ENCODE peak calls at places on chromosomes 2 and 18, in four cellular contexts. One of them, this sample, is unnamed.

GRCh38 chr18:57691363-57691762 is 69.7 kb upstream of the NARS1 start:
- DNase-seq in mammary epithelial cell: no peak
- DNase-seq in AG09319: no peak
- DNase-seq in CD8-positive, alpha-beta T cell: no peak
- DNase-seq in this sample: no peak

GRCh38 chr2:95099910-95100309 is 21.7 kb downstream of the MRPS5 start:
- DNase-seq in mammary epithelial cell: peak; percentile 60
- DNase-seq in AG09319: no peak
- DNase-seq in CD8-positive, alpha-beta T cell: no peak
- DNase-seq in this sample: no peak

GRCh38 chr18:995641-996040 is 91.0 kb downstream of the ADCYAP1 start:
- DNase-seq in mammary epithelial cell: peak; percentile 38
- DNase-seq in AG09319: no peak
- DNase-seq in CD8-positive, alpha-beta T cell: no peak
- DNase-seq in this sample: no peak

GRCh38 chr2:220478305-220479058 is 851.1 kb downstream of the SLC4A3 start:
- DNase-seq in mammary epithelial cell: no peak
- DNase-seq in AG09319: no peak
- DNase-seq in CD8-positive, alpha-beta T cell: no peak
- DNase-seq in this sample: no peak

GRCh38 chr2:218317232-218317630 is 24.9 kb upstream of the TMBIM1 start:
- DNase-seq in mammary epithelial cell: no peak
- DNase-seq in AG09319: no peak
- DNase-seq in CD8-positive, alpha-beta T cell: no peak
- DNase-seq in this sample: no peak

GRCh38 chr2:74894261-74895030 is 60.5 kb downstream of the HK2 start:
- DNase-seq in mammary epithelial cell: no peak
- DNase-seq in AG09319: peak; percentile 42
- DNase-seq in CD8-positive, alpha-beta T cell: no peak
- DNase-seq in this sample: no peak

GRCh38 chr18:9057646-9058045 is 44.9 kb upstream of the NDUFV2 start:
- DNase-seq in mammary epithelial cell: no peak
- DNase-seq in AG09319: no peak
- DNase-seq in CD8-positive, alpha-beta T cell: no peak
- DNase-seq in this sample: no peak

GRCh38 chr2:157789933-157790511 is 86.1 kb downstream of the ACVR1 start:
- DNase-seq in mammary epithelial cell: peak; percentile 23
- DNase-seq in AG09319: no peak
- DNase-seq in CD8-positive, alpha-beta T cell: peak; percentile 21
- DNase-seq in this sample: no peak

GRCh38 chr18:11518788-11519685 is 90.4 kb upstream of the SLC35G4 start:
- DNase-seq in mammary epithelial cell: peak; percentile 30
- DNase-seq in AG09319: no peak
- DNase-seq in CD8-positive, alpha-beta T cell: no peak
- DNase-seq in this sample: no peak

GRCh38 chr2:158926478-158926948 is 41.9 kb upstream of the TANC1 start:
- DNase-seq in mammary epithelial cell: peak; percentile 83
- DNase-seq in AG09319: peak; percentile 30
- DNase-seq in CD8-positive, alpha-beta T cell: no peak
- DNase-seq in this sample: no peak

GRCh38 chr2:179237209-179237946 is 27.3 kb downstream of the SESTD1 start:
- DNase-seq in mammary epithelial cell: no peak
- DNase-seq in AG09319: no peak
- DNase-seq in CD8-positive, alpha-beta T cell: no peak
- DNase-seq in this sample: no peak

GRCh38 chr2:71783215-71783614 is 329.9 kb downstream of the DYSF start:
- DNase-seq in mammary epithelial cell: no peak
- DNase-seq in AG09319: no peak
- DNase-seq in CD8-positive, alpha-beta T cell: no peak
- DNase-seq in this sample: no peak

GRCh38 chr18:76209597-76209996 is 285.4 kb downstream of the ZNF516 start:
- DNase-seq in mammary epithelial cell: peak; percentile 90
- DNase-seq in AG09319: no peak
- DNase-seq in CD8-positive, alpha-beta T cell: no peak
- DNase-seq in this sample: no peak

GRCh38 chr18:50866765-50867164 is 12.2 kb upstream of the ME2 start:
- DNase-seq in mammary epithelial cell: no peak
- DNase-seq in AG09319: no peak
- DNase-seq in CD8-positive, alpha-beta T cell: no peak
- DNase-seq in this sample: no peak

GRCh38 chr2:44753552-44754285 is 187.8 kb upstream of the SIX3 start:
- DNase-seq in mammary epithelial cell: no peak
- DNase-seq in AG09319: no peak
- DNase-seq in CD8-positive, alpha-beta T cell: no peak
- DNase-seq in this sample: peak; percentile 26

GRCh38 chr18:9700261-9700796 is 7.8 kb upstream of the RAB31 start:
- DNase-seq in mammary epithelial cell: no peak
- DNase-seq in AG09319: no peak
- DNase-seq in CD8-positive, alpha-beta T cell: no peak
- DNase-seq in this sample: no peak

GRCh38 chr2:224008702-224009261 is 30.3 kb downstream of the SERPINE2 start:
- DNase-seq in mammary epithelial cell: no peak
- DNase-seq in AG09319: no peak
- DNase-seq in CD8-positive, alpha-beta T cell: no peak
- DNase-seq in this sample: no peak

GRCh38 chr2:9318461-9319337 is 104.6 kb downstream of the ITGB1BP1 start:
- DNase-seq in mammary epithelial cell: peak; percentile 14
- DNase-seq in AG09319: no peak
- DNase-seq in CD8-positive, alpha-beta T cell: no peak
- DNase-seq in this sample: no peak

GRCh38 chr18:46343940-46344372 is 239.8 kb downstream of the HAUS1 start:
- DNase-seq in mammary epithelial cell: peak; percentile 21
- DNase-seq in AG09319: no peak
- DNase-seq in CD8-positive, alpha-beta T cell: peak; percentile 53
- DNase-seq in this sample: peak; percentile 36

GRCh38 chr2:98468621-98469236 is 24.1 kb downstream of the INPP4A start:
- DNase-seq in mammary epithelial cell: no peak
- DNase-seq in AG09319: no peak
- DNase-seq in CD8-positive, alpha-beta T cell: peak; percentile 34
- DNase-seq in this sample: no peak

DNA sequence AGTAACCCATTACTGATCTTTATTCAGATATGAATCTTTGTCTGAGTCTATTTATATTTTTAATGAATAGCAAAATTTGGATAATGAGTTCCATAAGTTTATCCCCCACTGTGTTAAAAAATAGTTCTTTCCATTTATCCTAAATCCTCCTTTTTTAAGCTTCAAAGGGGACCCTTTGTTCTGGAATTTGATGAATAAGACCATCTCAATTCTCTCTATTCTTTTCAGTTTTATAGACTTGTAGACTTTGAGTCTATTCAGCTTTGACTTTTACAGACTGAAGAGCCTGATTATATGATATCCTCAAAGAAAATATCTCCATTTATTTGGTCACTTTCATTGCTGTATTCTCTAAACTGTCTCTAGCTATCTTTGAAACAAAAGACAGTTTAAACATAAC is 2146.1 kb upstream of the CELF4 start:
- DNase-seq in mammary epithelial cell: no peak
- DNase-seq in AG09319: no peak
- DNase-seq in CD8-positive, alpha-beta T cell: no peak
- DNase-seq in this sample: no peak
- TF ChIP-seq CTCF in mammary epithelial cell: no peak
- TF ChIP-seq CTCF in AG09319: no peak
- TF ChIP-seq CTCF in CD8-positive, alpha-beta T cell: no peak
- TF ChIP-seq CTCF in this sample: no peak

GRCh38 chr2:64609229-64609994 is 44.3 kb downstream of the SERTAD2 start:
- DNase-seq in mammary epithelial cell: no peak
- DNase-seq in AG09319: no peak
- DNase-seq in CD8-positive, alpha-beta T cell: peak; percentile 66
- DNase-seq in this sample: peak; percentile 80
- TF ChIP-seq CTCF in mammary epithelial cell: no peak
- TF ChIP-seq CTCF in AG09319: no peak
- TF ChIP-seq CTCF in CD8-positive, alpha-beta T cell: peak; percentile 23
- TF ChIP-seq CTCF in this sample: peak; percentile 34

GRCh38 chr2:200843993-200844948 is 20.2 kb downstream of the CLK1 start:
- DNase-seq in mammary epithelial cell: no peak
- DNase-seq in AG09319: no peak
- DNase-seq in CD8-positive, alpha-beta T cell: no peak
- DNase-seq in this sample: no peak
- TF ChIP-seq CTCF in mammary epithelial cell: no peak
- TF ChIP-seq CTCF in AG09319: no peak
- TF ChIP-seq CTCF in CD8-positive, alpha-beta T cell: no peak
- TF ChIP-seq CTCF in this sample: no peak

GRCh38 chr18:79640875-79641274 is 38.7 kb upstream of the CTDP1 start:
- DNase-seq in mammary epithelial cell: no peak
- DNase-seq in AG09319: no peak
- DNase-seq in CD8-positive, alpha-beta T cell: no peak
- DNase-seq in this sample: no peak

GRCh38 chr18:79637921-79638855 is 41.4 kb upstream of the CTDP1 start:
- DNase-seq in mammary epithelial cell: no peak
- DNase-seq in AG09319: no peak
- DNase-seq in CD8-positive, alpha-beta T cell: no peak
- DNase-seq in this sample: no peak

GRCh38 chr18:79640064-79640672 is 39.4 kb upstream of the CTDP1 start:
- DNase-seq in mammary epithelial cell: no peak
- DNase-seq in AG09319: no peak
- DNase-seq in CD8-positive, alpha-beta T cell: no peak
- DNase-seq in this sample: no peak

GRCh38 chr18:79637181-79637920 is 42.3 kb upstream of the CTDP1 start:
- DNase-seq in mammary epithelial cell: no peak
- DNase-seq in AG09319: no peak
- DNase-seq in CD8-positive, alpha-beta T cell: no peak
- DNase-seq in this sample: no peak

DNA sequence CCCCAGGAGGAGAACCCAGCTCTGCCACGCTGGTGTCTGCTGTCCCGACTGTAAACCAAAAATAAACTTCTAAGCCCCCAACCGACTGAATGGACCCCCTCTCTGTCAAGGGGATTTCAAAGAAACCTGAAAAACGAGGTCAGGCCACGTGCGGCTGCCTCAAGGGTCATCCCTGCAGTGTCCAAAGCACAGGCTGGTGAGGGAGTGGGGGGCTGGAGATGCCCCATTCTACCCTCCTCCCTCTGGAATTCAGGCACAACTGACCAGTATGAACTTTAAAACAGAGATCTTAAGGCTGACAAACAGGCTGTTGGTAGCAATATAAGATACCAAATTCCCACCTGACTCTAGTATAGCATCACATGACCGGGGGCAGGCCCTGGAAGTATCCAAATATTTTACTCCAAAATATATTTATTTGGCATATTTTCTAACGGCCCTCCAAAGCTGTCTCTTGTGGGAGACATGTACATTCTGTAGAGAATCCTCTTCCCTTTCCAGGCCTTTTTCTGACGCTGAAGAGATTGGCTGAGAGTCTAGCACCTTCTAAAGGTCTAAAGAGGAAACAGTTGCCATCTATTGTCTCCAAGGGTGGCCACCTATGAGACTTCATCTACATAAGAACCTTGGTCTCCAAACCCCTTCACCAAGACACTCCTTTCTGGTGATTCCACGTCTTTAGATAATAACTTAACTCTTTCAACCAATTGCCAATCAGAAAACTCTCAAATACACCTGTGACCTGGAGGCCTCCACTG is 40.4 kb upstream of the CTDP1 start:
- DNase-seq in mammary epithelial cell: no peak
- DNase-seq in AG09319: no peak
- DNase-seq in CD8-positive, alpha-beta T cell: no peak
- DNase-seq in this sample: no peak
- TF ChIP-seq CTCF in mammary epithelial cell: no peak
- TF ChIP-seq CTCF in AG09319: no peak
- TF ChIP-seq CTCF in CD8-positive, alpha-beta T cell: no peak
- TF ChIP-seq CTCF in this sample: no peak

GRCh38 chr2:64315561-64315960 is 138.4 kb upstream of the LGALSL start:
- DNase-seq in mammary epithelial cell: no peak
- DNase-seq in AG09319: no peak
- DNase-seq in CD8-positive, alpha-beta T cell: no peak
- DNase-seq in this sample: no peak

GRCh38 chr2:64311191-64311910 is 142.6 kb upstream of the LGALSL start:
- DNase-seq in mammary epithelial cell: peak; percentile 78
- DNase-seq in AG09319: no peak
- DNase-seq in CD8-positive, alpha-beta T cell: no peak
- DNase-seq in this sample: no peak

GRCh38 chr2:64311948-64312621 is 141.9 kb upstream of the LGALSL start:
- DNase-seq in mammary epithelial cell: peak; percentile 98
- DNase-seq in AG09319: peak; percentile 75
- DNase-seq in CD8-positive, alpha-beta T cell: no peak
- DNase-seq in this sample: no peak

GRCh38 chr2:64313311-64313710 is 140.7 kb upstream of the LGALSL start:
- DNase-seq in mammary epithelial cell: no peak
- DNase-seq in AG09319: no peak
- DNase-seq in CD8-positive, alpha-beta T cell: no peak
- DNase-seq in this sample: no peak

GRCh38 chr2:64312622-64312948 is 141.4 kb upstream of the LGALSL start:
- DNase-seq in mammary epithelial cell: no peak
- DNase-seq in AG09319: no peak
- DNase-seq in CD8-positive, alpha-beta T cell: no peak
- DNase-seq in this sample: no peak
- TF ChIP-seq CTCF in mammary epithelial cell: no peak
- TF ChIP-seq CTCF in AG09319: no peak
- TF ChIP-seq CTCF in CD8-positive, alpha-beta T cell: no peak
- TF ChIP-seq CTCF in this sample: no peak

GRCh38 chr2:199911052-199911876 is at the start of gene C2orf69:
- DNase-seq in mammary epithelial cell: peak; percentile 98
- DNase-seq in AG09319: peak; percentile 92
- DNase-seq in CD8-positive, alpha-beta T cell: peak; percentile 84
- DNase-seq in this sample: peak; percentile 81
- TF ChIP-seq CTCF in mammary epithelial cell: no peak
- TF ChIP-seq CTCF in AG09319: no peak
- TF ChIP-seq CTCF in CD8-positive, alpha-beta T cell: no peak
- TF ChIP-seq CTCF in this sample: no peak

GRCh38 chr2:239688098-239688497 is 287.3 kb upstream of the HDAC4 start:
- DNase-seq in mammary epithelial cell: no peak
- DNase-seq in AG09319: no peak
- DNase-seq in CD8-positive, alpha-beta T cell: no peak
- DNase-seq in this sample: no peak
- TF ChIP-seq CTCF in mammary epithelial cell: no peak
- TF ChIP-seq CTCF in AG09319: no peak
- TF ChIP-seq CTCF in CD8-positive, alpha-beta T cell: no peak
- TF ChIP-seq CTCF in this sample: no peak

DNA sequence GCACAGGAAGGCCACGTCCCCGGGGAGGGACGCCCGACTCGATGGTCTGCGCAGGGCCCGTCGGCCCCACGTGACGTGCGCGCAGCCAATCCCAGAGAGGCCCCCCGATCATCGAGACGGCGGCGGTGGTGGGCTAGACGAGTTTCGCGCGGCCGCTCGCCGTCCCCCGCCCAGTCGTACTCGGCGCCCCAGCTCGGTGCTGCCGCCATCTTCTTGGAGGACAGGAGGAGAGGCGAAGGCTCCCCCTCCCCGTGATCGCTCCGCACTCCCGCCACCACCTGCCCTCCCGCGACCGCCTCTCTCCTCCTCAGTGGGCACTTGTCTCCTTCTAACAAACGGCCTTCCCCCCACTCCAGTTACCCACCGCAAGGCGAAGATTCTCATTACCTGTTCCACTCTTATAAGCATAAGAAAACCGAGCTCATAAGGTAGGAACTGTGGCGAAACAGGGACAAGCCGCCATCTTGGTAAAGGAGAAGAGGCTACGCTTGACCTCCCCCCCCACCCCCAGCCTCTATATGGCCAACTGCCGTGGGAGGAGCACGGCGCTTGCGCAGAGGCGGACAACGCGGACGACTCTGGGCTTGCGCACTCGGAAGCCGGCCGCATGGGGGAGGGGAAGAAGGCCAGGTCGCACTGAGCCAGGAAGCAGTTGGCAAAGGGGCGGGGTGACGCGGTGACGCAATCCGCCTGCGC is at the start of gene HDLBP:
- DNase-seq in mammary epithelial cell: peak; percentile 98
- DNase-seq in AG09319: peak; percentile 99
- DNase-seq in CD8-positive, alpha-beta T cell: peak; percentile 100
- DNase-seq in this sample: peak; percentile 100
- TF ChIP-seq CTCF in mammary epithelial cell: peak; percentile 24
- TF ChIP-seq CTCF in AG09319: peak; percentile 14
- TF ChIP-seq CTCF in CD8-positive, alpha-beta T cell: no peak
- TF ChIP-seq CTCF in this sample: peak; percentile 21